ENCODE peak calls at places on chromosome 18, in ten cellular contexts. Q is WTC11, D is right lobe of liver, U is brain microvascular endothelial cell, L is D341Med, J is neural crest cell, E is K562, V is tibial nerve, R is renal cortical epithelial cell, S is HTR-8/SVneo. F is an unnamed sample.

GRCh38 chr18:13525381-13526029 is 200.9 kb downstream of the FAM210A start:
- DNase-seq in Q (peak), D (no peak), U (no peak), L (peak), J (no peak), E (no peak), V (no peak), R (no peak), S (no peak), F (no peak)

GRCh38 chr18:34794346-34794745 is 84.2 kb downstream of the DTNA start:
- DNase-seq in Q (no peak), D (no peak), U (no peak), L (no peak), J (no peak), E (no peak), V (no peak), R (peak), S (no peak), F (no peak)

GRCh38 chr18:79394438-79395307 is 1.1 kb upstream of the NFATC1 start:
- DNase-seq in Q (peak), D (no peak), U (peak), L (peak), J (no peak), E (peak), V (peak), R (no peak), S (no peak), F (no peak)

GRCh38 chr18:23992119-23992940 is 22.2 kb upstream of the TTC39C start:
- DNase-seq in Q (no peak), D (peak), U (no peak), L (no peak), J (no peak), E (no peak), V (no peak), R (peak), S (no peak), F (no peak)

GRCh38 chr18:69102959-69103358 is 297.7 kb upstream of the DOK6 start:
- DNase-seq in Q (no peak), D (no peak), U (no peak), L (no peak), J (no peak), E (no peak), V (no peak), R (peak), S (no peak), F (no peak)

GRCh38 chr18:25661836-25662235 is 309.9 kb upstream of the ZNF521 start:
- DNase-seq in Q (no peak), D (no peak), U (no peak), L (no peak), J (no peak), E (no peak), V (no peak), R (peak), S (no peak), F (no peak)

GRCh38 chr18:60892855-60893254 is 440.4 kb upstream of the CDH20 start:
- DNase-seq in Q (no peak), D (no peak), U (peak), L (no peak), J (no peak), E (no peak), V (no peak), R (peak), S (no peak), F (no peak)

GRCh38 chr18:8895341-8895740 is 190.0 kb downstream of the MTCL1 start:
- DNase-seq in Q (no peak), D (no peak), U (no peak), L (no peak), J (no peak), E (no peak), V (no peak), R (no peak), S (no peak), F (no peak)

GRCh38 chr18:73880387-73880786 is 267.2 kb downstream of the FBXO15 start:
- DNase-seq in Q (no peak), D (no peak), U (no peak), L (no peak), J (no peak), E (no peak), V (no peak), R (no peak), S (no peak), F (no peak)

GRCh38 chr18:71443726-71444480 is 1100.2 kb downstream of the CBLN2 start:
- DNase-seq in Q (no peak), D (no peak), U (peak), L (no peak), J (no peak), E (no peak), V (no peak), R (peak), S (no peak), F (no peak)

GRCh38 chr18:47163241-47163640 is 12.9 kb downstream of the IER3IP1 start:
- DNase-seq in Q (no peak), D (no peak), U (peak), L (no peak), J (no peak), E (no peak), V (no peak), R (peak), S (no peak), F (no peak)

GRCh38 chr18:28735731-28736130 is 558.8 kb upstream of the CDH2 start:
- DNase-seq in Q (no peak), D (no peak), U (peak), L (no peak), J (no peak), E (no peak), V (no peak), R (peak), S (peak), F (no peak)

GRCh38 chr18:7367336-7367735 is 136.4 kb downstream of the LRRC30 start:
- DNase-seq in Q (peak), D (no peak), U (no peak), L (no peak), J (no peak), E (no peak), V (no peak), R (no peak), S (no peak), F (no peak)

GRCh38 chr18:8757598-8757997 is 52.2 kb downstream of the MTCL1 start:
- DNase-seq in Q (no peak), D (no peak), U (no peak), L (no peak), J (no peak), E (no peak), V (no peak), R (no peak), S (no peak), F (no peak)

GRCh38 chr18:24735504-24736243 is 275.2 kb downstream of the HRH4 start:
- DNase-seq in Q (no peak), D (no peak), U (no peak), L (no peak), J (no peak), E (no peak), V (no peak), R (no peak), S (no peak), F (peak)

GRCh38 chr18:58699551-58699950 is 28.3 kb downstream of the MALT1 start:
- DNase-seq in Q (no peak), D (no peak), U (no peak), L (no peak), J (no peak), E (no peak), V (no peak), R (peak), S (no peak), F (no peak)

GRCh38 chr18:75268206-75268605 is 57.6 kb downstream of the TSHZ1 start:
- DNase-seq in Q (no peak), D (no peak), U (no peak), L (no peak), J (no peak), E (no peak), V (no peak), R (no peak), S (no peak), F (no peak)

GRCh38 chr18:62784966-62785413 is 69.6 kb downstream of the PHLPP1 start:
- DNase-seq in Q (no peak), D (no peak), U (peak), L (no peak), J (no peak), E (peak), V (no peak), R (no peak), S (no peak), F (no peak)

GRCh38 chr18:28657836-28658410 is 481.0 kb upstream of the CDH2 start:
- DNase-seq in Q (no peak), D (no peak), U (peak), L (no peak), J (no peak), E (no peak), V (no peak), R (peak), S (peak), F (no peak)

GRCh38 chr18:33833847-33834246 is 255.8 kb downstream of the ASXL3 start:
- DNase-seq in Q (no peak), D (no peak), U (no peak), L (peak), J (no peak), E (no peak), V (no peak), R (peak), S (no peak), F (no peak)

GRCh38 chr18:23133860-23134779 is 1.2 kb upstream of the CABLES1 start:
- DNase-seq in Q (peak), D (peak), U (no peak), L (peak), J (no peak), E (no peak), V (no peak), R (peak), S (no peak), F (no peak)

GRCh38 chr18:32114293-32114692 is 22.6 kb downstream of the RNF138 start:
- DNase-seq in Q (no peak), D (no peak), U (no peak), L (no peak), J (no peak), E (no peak), V (no peak), R (peak), S (no peak), F (no peak)

GRCh38 chr18:79374408-79375171 is 21.1 kb upstream of the NFATC1 start:
- DNase-seq in Q (no peak), D (no peak), U (no peak), L (no peak), J (no peak), E (no peak), V (no peak), R (no peak), S (no peak), F (no peak)

GRCh38 chr18:77777126-77777525 is 527.5 kb downstream of the GALR1 start:
- DNase-seq in Q (no peak), D (no peak), U (no peak), L (no peak), J (no peak), E (no peak), V (no peak), R (no peak), S (no peak), F (no peak)

GRCh38 chr18:12625242-12625641 is 32.7 kb downstream of the SPIRE1 start:
- DNase-seq in Q (no peak), D (no peak), U (no peak), L (no peak), J (no peak), E (no peak), V (no peak), R (peak), S (no peak), F (no peak)

GRCh38 chr18:35837922-35838496 is 134.5 kb upstream of the RMP24 start:
- DNase-seq in Q (no peak), D (no peak), U (no peak), L (no peak), J (no peak), E (no peak), V (no peak), R (no peak), S (no peak), F (no peak)

GRCh38 chr18:29154196-29154757 is 977.3 kb upstream of the CDH2 start:
- DNase-seq in Q (no peak), D (no peak), U (peak), L (no peak), J (no peak), E (no peak), V (no peak), R (peak), S (no peak), F (no peak)

F was measured in ecto neural progenitor cell.